ENCODE peak calls at places on chromosomes 6 and 20, in nine cellular contexts. P is BE2C, U is A673, Q is IMR-90, C is gastrocnemius medialis, W is sigmoid colon, L is OCI-LY7, N is mammary epithelial cell, G is upper lobe of right lung. S is an unnamed sample.

GRCh38 chr6:26452631-26453030 is 5.1 kb upstream of the BTN2A1 start:
- DNase-seq in Q (no peak), W (no peak), L (no peak), N (no peak), P (no peak), C (no peak), U (no peak), G (no peak), S (no peak)

GRCh38 chr6:167840160-167840525 is 13.4 kb downstream of the AFDN start:
- DNase-seq in Q (no peak), G (no peak), N (no peak), P (no peak), U (no peak), L (no peak), W (no peak), C (no peak), S (no peak)

GRCh38 chr20:44222969-44223368 is 12.4 kb upstream of the OSER1 start:
- DNase-seq in Q (no peak), U (no peak), L (peak; percentile 13), C (no peak), N (no peak), W (no peak), G (no peak), P (no peak), S (no peak)

GRCh38 chr20:45970646-45971424 is 1.2 kb downstream of the ZNF335 start:
- DNase-seq in G (peak; percentile 76), C (no peak), U (no peak), L (peak; percentile 39), N (no peak), Q (peak; percentile 19), W (no peak), P (no peak), S (no peak)

GRCh38 chr6:112827793-112828192 is 480.7 kb downstream of the RFPL4B start:
- DNase-seq in C (peak; percentile 21), G (no peak), N (no peak), Q (no peak), W (peak; percentile 64), L (peak; percentile 4), U (peak; percentile 82), P (no peak), S (no peak)

GRCh38 chr6:28353981-28354676 is 4.4 kb downstream of the ZKSCAN3 start:
- DNase-seq in L (peak; percentile 64), W (peak; percentile 89), N (peak; percentile 64), Q (peak; percentile 33), G (peak; percentile 78), C (peak; percentile 58), U (no peak), P (peak; percentile 22), S (peak; percentile 83)

GRCh38 chr6:142845624-142846458 is 99.1 kb downstream of the HIVEP2 start:
- DNase-seq in C (peak; percentile 88), U (peak; percentile 71), N (peak; percentile 64), Q (peak; percentile 70), P (peak; percentile 93), W (peak; percentile 91), G (peak; percentile 90), L (peak; percentile 54), S (no peak)

GRCh38 chr20:309306-309840 is 12.0 kb downstream of the ZCCHC3 start:
- DNase-seq in W (no peak), P (no peak), U (no peak), Q (peak; percentile 29), C (no peak), N (no peak), L (no peak), G (no peak), S (no peak)

GRCh38 chr20:14055127-14055742 is 59.9 kb downstream of the MACROD2 start:
- DNase-seq in Q (peak; percentile 61), P (peak; percentile 41), L (peak; percentile 59), N (peak; percentile 48), U (peak; percentile 73), W (no peak), G (no peak), C (no peak), S (peak; percentile 66)

GRCh38 chr20:54433653-54434052 is 41.7 kb upstream of the DOK5 start:
- DNase-seq in G (peak; percentile 71), Q (no peak), P (no peak), U (no peak), L (no peak), N (no peak), W (no peak), C (no peak), S (no peak)

GRCh38 chr6:35568967-35569606 is 56.4 kb upstream of the TULP1 start:
- DNase-seq in W (peak; percentile 80), U (peak; percentile 16), L (peak; percentile 19), Q (no peak), P (peak; percentile 49), N (peak; percentile 23), G (peak; percentile 72), C (peak; percentile 87), S (no peak)

GRCh38 chr20:32448306-32449056 is 90.3 kb downstream of the ASXL1 start:
- DNase-seq in C (no peak), G (peak; percentile 51), N (no peak), L (no peak), P (no peak), Q (no peak), W (peak; percentile 83), U (no peak), S (no peak)

GRCh38 chr20:13852321-13852720 is 67.5 kb downstream of the NDUFAF5 start:
- DNase-seq in W (no peak), N (no peak), L (no peak), P (no peak), U (no peak), G (no peak), Q (no peak), C (no peak), S (no peak)

GRCh38 chr6:134706806-134707205 is 243.1 kb downstream of the ALDH8A1 start:
- DNase-seq in W (no peak), L (no peak), C (no peak), N (no peak), G (no peak), U (no peak), Q (peak; percentile 71), P (no peak), S (no peak)

GRCh38 chr6:30450908-30451818 is 38.1 kb upstream of the HLA-E start:
- DNase-seq in W (peak; percentile 74), P (no peak), G (peak; percentile 72), N (peak; percentile 70), C (no peak), Q (peak; percentile 58), L (no peak), U (no peak), S (peak; percentile 47)

GRCh38 chr20:44017905-44018683 is 103.4 kb downstream of the TOX2 start:
- DNase-seq in N (peak; percentile 87), G (peak; percentile 80), P (peak; percentile 86), U (peak; percentile 92), L (no peak), Q (peak; percentile 93), W (peak; percentile 91), C (peak; percentile 20), S (peak; percentile 82)

GRCh38 chr6:150452642-150453243 is 83.9 kb downstream of the IYD start:
- DNase-seq in Q (no peak), G (peak; percentile 70), N (no peak), W (no peak), L (no peak), U (no peak), P (no peak), C (no peak), S (no peak)

GRCh38 chr6:21511891-21512550 is 81.5 kb upstream of the SOX4 start:
- DNase-seq in P (no peak), Q (no peak), U (no peak), L (no peak), C (no peak), W (no peak), N (no peak), G (no peak), S (no peak)

GRCh38 chr6:1468126-1468525 is 78.8 kb downstream of the FOXF2 start:
- DNase-seq in C (no peak), G (no peak), Q (no peak), P (no peak), U (no peak), N (no peak), W (no peak), L (no peak), S (no peak)
- H3K36me3 ChIP-seq in C (no peaks in the 10 kb centered on the region), G (no peaks in the 10 kb centered on the region), Q (no peaks in the 10 kb centered on the region), P (no peaks in the 10 kb centered on the region), U (no peaks in the 10 kb centered on the region), N (no peaks in the 10 kb centered on the region), W (no peaks in the 10 kb centered on the region), L (no peaks in the 10 kb centered on the region), S (no peaks in the 10 kb centered on the region)

GRCh38 chr6:105747823-105748405 is 338.2 kb upstream of the PRDM1 start:
- DNase-seq in G (no peak), N (no peak), Q (no peak), L (no peak), P (no peak), U (no peak), C (no peak), W (no peak), S (no peak)

GRCh38 chr6:105746539-105746938 is 339.6 kb upstream of the PRDM1 start:
- DNase-seq in N (no peak), G (no peak), P (no peak), C (no peak), U (no peak), Q (no peak), W (no peak), L (no peak), S (no peak)

GRCh38 chr6:105750089-105750488 is 336.0 kb upstream of the PRDM1 start:
- DNase-seq in C (no peak), Q (no peak), N (no peak), P (no peak), G (no peak), U (no peak), L (no peak), W (no peak), S (no peak)

GRCh38 chr6:105746130-105746505 is 340.0 kb upstream of the PRDM1 start:
- DNase-seq in U (no peak), N (no peak), C (no peak), W (no peak), G (no peak), P (no peak), Q (no peak), L (no peak), S (no peak)

GRCh38 chr6:105748737-105749161 is 337.4 kb upstream of the PRDM1 start:
- DNase-seq in L (no peak), G (no peak), U (no peak), P (no peak), W (no peak), N (peak; percentile 57), Q (peak; percentile 85), C (no peak), S (peak; percentile 85)
- H3K4me3 ChIP-seq in L (no peak overlapping the region), G (no peak overlapping the region), U (no peak overlapping the region), P (no peak overlapping the region), W (no peak overlapping the region), N (no peak overlapping the region), Q (no peak overlapping the region), C (no peak overlapping the region), S (no peak overlapping the region)

GRCh38 chr6:159790149-159790946 is at the start of gene MRPL18:
- DNase-seq in C (peak; percentile 95), L (peak; percentile 98), N (peak; percentile 98), G (peak; percentile 96), W (peak; percentile 99), P (peak; percentile 94), Q (peak; percentile 98), U (peak; percentile 98), S (peak; percentile 93)
- TF ChIP-seq CTCF in C (no peak), L (no peak), N (no peak), G (no peak), W (no peak), P (no peak), Q (no peak), U (no peak), S (no peak)

DNA sequence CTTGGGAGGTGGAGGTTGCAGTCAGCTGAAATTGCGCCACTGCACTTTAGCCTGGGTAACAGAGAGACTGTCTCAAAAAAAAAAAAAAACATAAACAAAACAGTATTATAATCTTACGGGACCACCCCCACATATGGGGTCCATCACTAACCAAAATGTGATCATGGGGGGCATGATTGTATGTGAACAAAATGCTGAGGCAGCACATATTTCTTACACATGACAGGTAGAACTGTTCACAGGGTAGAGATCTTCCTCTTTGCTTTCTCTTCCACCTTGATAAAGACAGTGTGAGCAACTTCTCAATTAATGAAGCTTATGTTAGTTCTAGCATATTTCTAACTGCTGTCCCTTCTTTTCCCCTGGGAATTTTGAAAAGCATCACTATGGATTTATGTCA is 24.7 kb downstream of the NFATC2 start:
- DNase-seq in W (no peak), G (no peak), C (no peak), U (no peak), Q (no peak), L (no peak), N (no peak), P (no peak), S (no peak)
- H3K36me3 ChIP-seq in W (no peaks in the 10 kb centered on the region), G (no peaks in the 10 kb centered on the region), C (no peaks in the 10 kb centered on the region), U (no peaks in the 10 kb centered on the region), Q (no peaks in the 10 kb centered on the region), L (peaks cover 94% of the 10 kb centered on the region), N (no peaks in the 10 kb centered on the region), P (no peaks in the 10 kb centered on the region), S (no peaks in the 10 kb centered on the region)

S was measured in bronchial epithelial cell.